ENCODE peak calls at places on chromosomes 5 and 9, in seven cellular contexts. Y is ovary, U is bronchial epithelial cell, S is NB4, T is H1, L is MM.1S, G is stomach. Z is an unnamed sample.

GRCh38 chr5:10330511-10331105 is 22.9 kb upstream of the MARCHF6 start:
- DNase-seq in S (no peak), L (no peak), Y (no peak), T (no peak), G (no peak), U (no peak), Z (no peak)

GRCh38 chr5:142014911-142015584 is 2.2 kb upstream of the GNPDA1 start:
- DNase-seq in G (no peak), S (peak; percentile 61), T (no peak), U (peak; percentile 95), Y (no peak), L (peak; percentile 89), Z (peak; percentile 58)

GRCh38 chr5:111737716-111738115 is 19.3 kb downstream of the NREP start:
- DNase-seq in Y (no peak), S (no peak), U (no peak), L (no peak), T (no peak), G (no peak), Z (no peak)

GRCh38 chr5:95223859-95224258 is 61.0 kb downstream of the MCTP1 start:
- DNase-seq in G (no peak), S (no peak), L (no peak), U (no peak), Y (no peak), T (no peak), Z (no peak)

GRCh38 chr5:151581841-151582583 is 9.1 kb downstream of the FAT2 start:
- DNase-seq in S (no peak), Y (no peak), L (no peak), G (no peak), U (peak; percentile 89), T (no peak), Z (no peak)

GRCh38 chr5:94969174-94969573 is 315.7 kb downstream of the MCTP1 start:
- DNase-seq in L (peak; percentile 10), U (peak; percentile 46), Y (no peak), G (no peak), T (no peak), S (peak; percentile 52), Z (peak; percentile 8)

GRCh38 chr5:77358566-77359205 is 133.4 kb downstream of the WDR41 start:
- DNase-seq in S (no peak), G (no peak), Y (no peak), T (no peak), L (no peak), U (peak; percentile 20), Z (no peak)

GRCh38 chr5:55226027-55226933 is 835 bp downstream of the MCIDAS start:
- DNase-seq in L (peak; percentile 87), Y (peak; percentile 47), G (peak; percentile 63), T (peak; percentile 60), U (peak; percentile 46), S (peak; percentile 89), Z (peak; percentile 74)

GRCh38 chr9:133658442-133659431 is 22.6 kb downstream of the DBH start:
- DNase-seq in Y (no peak), U (peak; percentile 4), T (no peak), S (no peak), L (no peak), G (peak; percentile 52), Z (no peak)

DNA sequence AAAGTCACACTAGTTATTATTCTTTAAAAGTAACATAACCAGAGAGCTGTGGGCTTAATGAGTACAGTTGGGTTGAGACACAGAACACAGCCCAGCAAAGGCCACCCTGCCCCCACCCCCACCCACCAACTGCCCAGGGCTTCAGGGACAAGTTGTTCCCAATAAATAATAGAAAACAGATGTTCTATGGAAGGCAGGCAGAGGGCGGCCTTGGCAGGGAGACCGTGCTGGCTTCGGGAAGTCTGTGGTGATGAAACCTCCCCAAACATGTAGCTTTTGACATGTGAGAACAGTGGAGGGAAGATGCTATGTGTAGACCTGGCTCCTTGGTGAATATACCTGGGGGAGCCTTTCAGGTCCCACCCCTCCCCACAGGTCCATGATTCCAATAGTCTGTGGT is 10.0 kb downstream of the TRAF1 start:
- DNase-seq in G (no peak), S (no peak), Y (peak; percentile 80), T (no peak), U (no peak), L (no peak), Z (no peak)
- TF ChIP-seq CTCF in G (no peak), S (no peak), Y (peak; percentile 31), T (peak; percentile 30), U (peak; percentile 26), L (no peak), Z (no peak)

DNA sequence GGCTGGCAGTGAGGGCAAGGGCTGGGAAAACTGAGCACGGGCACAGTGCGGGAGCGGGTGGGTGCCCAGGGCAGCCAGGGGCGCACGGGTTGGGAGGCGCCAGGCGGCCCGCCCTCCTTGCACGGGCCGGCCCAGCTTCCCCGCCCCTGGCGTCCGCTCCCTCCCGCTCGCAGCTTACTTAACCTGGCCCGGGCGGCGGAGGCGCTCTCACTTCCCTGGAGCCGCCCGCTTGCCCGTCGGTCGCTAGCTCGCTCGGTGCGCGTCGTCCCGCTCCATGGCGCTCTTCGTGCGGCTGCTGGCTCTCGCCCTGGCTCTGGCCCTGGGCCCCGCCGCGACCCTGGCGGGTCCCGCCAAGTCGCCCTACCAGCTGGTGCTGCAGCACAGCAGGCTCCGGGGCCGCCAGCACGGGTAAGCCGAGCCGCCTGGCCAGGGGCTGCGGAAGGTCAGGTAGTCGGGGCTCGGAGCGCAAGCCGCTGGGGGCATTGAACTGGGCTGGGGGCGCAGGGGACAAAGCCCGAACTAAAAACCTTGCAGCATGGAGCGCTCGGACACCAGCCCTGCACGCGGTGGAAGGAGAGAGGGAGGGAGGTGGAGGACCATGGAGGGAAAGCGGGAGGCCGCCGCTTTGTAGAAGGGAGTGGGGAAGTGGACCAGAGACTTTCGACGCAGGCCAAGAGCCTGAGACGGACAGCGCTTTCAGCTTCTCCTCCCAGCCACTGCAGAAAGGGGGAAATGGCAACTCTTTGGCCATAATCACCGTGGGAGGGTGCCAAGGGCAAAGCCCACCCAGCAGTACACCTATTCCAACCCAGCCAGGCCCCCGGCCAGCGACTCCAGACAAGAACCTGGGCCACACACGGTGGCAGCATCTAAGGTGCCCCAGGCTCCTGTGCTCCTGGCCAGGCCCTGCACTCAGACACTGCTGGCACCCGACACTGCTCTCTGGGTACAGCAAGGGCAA is at the start of gene TGFBI:
- DNase-seq in U (no peak), G (peak; percentile 66), T (peak; percentile 27), L (no peak), Y (peak; percentile 40), S (no peak), Z (peak; percentile 31)
- TF ChIP-seq CTCF in U (peak; percentile 39), G (no peak), T (peak; percentile 1), L (no peak), Y (no peak), S (no peak), Z (no peak)

GRCh38 chr9:34707130-34707529 is 2.8 kb downstream of the CCL21 start:
- DNase-seq in G (no peak), U (no peak), S (no peak), Y (no peak), T (no peak), L (no peak), Z (no peak)

GRCh38 chr9:34701023-34701768 is 8.7 kb downstream of the CCL21 start:
- DNase-seq in S (peak; percentile 83), T (peak; percentile 36), G (peak; percentile 80), L (peak; percentile 63), Y (peak; percentile 73), U (peak; percentile 38), Z (peak; percentile 76)

GRCh38 chr9:34701769-34702736 is 7.9 kb downstream of the CCL21 start:
- DNase-seq in G (peak; percentile 89), U (peak; percentile 70), Y (peak; percentile 88), L (peak; percentile 73), T (peak; percentile 21), S (peak; percentile 86), Z (peak; percentile 83)
- TF ChIP-seq CTCF in G (peak; percentile 99), U (peak; percentile 97), Y (peak; percentile 88), L (peak; percentile 97), T (peak; percentile 98), S (peak; percentile 100), Z (peak; percentile 99)

GRCh38 chr9:24044576-24044975 is 218.5 kb upstream of the ELAVL2 start:
- DNase-seq in T (no peak), U (no peak), Y (no peak), G (no peak), L (no peak), S (no peak), Z (no peak)

GRCh38 chr9:24045150-24045549 is 219.1 kb upstream of the ELAVL2 start:
- DNase-seq in T (no peak), L (peak; percentile 6), U (no peak), G (no peak), S (no peak), Y (no peak), Z (no peak)

GRCh38 chr9:24036459-24036858 is 210.4 kb upstream of the ELAVL2 start:
- DNase-seq in U (no peak), G (no peak), S (no peak), L (no peak), Y (no peak), T (no peak), Z (no peak)

GRCh38 chr9:24035816-24036215 is 209.8 kb upstream of the ELAVL2 start:
- DNase-seq in T (no peak), S (no peak), G (no peak), Y (no peak), L (no peak), U (no peak), Z (no peak)

DNA sequence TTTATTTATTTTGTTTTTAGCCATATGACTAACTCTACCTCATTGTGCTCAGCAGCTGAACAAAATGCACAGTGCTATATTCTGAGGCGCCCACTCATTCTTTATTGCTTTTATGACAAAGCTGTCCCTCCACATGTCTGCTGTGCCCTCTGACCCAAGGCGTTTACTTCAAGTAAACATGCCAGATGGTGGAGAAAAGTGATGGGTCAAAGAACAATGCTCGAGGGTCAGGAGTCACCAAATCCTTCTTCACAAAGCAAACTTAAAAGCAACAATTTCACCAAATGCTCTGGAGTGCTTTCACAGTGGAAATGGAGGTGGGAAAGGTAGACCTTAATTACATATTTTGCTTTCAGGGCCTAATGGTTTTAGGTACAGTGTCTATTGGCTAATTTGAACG is 215.3 kb upstream of the ELAVL2 start:
- DNase-seq in L (no peak), U (no peak), S (no peak), G (no peak), Y (no peak), T (no peak), Z (no peak)
- TF ChIP-seq CTCF in L (no peak), U (no peak), S (no peak), G (no peak), Y (no peak), T (no peak), Z (no peak)

GRCh38 chr5:130954336-130954735 is 210.7 kb downstream of the HINT1 start:
- DNase-seq in L (no peak), U (no peak), G (no peak), S (no peak), Y (no peak), T (no peak), Z (no peak)
- TF ChIP-seq CTCF in L (no peak), U (no peak), G (no peak), S (no peak), Y (no peak), T (no peak), Z (no peak)